ENCODE peak calls at places on chromosomes 12 and 14, in five cellular contexts. One of them, this sample, is unnamed.

GRCh38 chr14:104724407-104724980 is 465 bp downstream of the ADSS1 start:
- DNase-seq in HFFc6: no peak
- DNase-seq in activated B cell treated with CpG ODN at 0.5 μM for 24 hours: no peak
- DNase-seq in AG04449: no peak
- DNase-seq in tibial nerve: no peak
- DNase-seq in this sample: no peak

GRCh38 chr12:2582631-2583616 is 211.8 kb upstream of the FKBP4 start:
- DNase-seq in HFFc6: peak; percentile 23
- DNase-seq in activated B cell treated with CpG ODN at 0.5 μM for 24 hours: no peak
- DNase-seq in AG04449: no peak
- DNase-seq in tibial nerve: peak; percentile 40
- DNase-seq in this sample: no peak

GRCh38 chr12:116672842-116673516 is 64.9 kb downstream of the SPRING1 start:
- DNase-seq in HFFc6: no peak
- DNase-seq in activated B cell treated with CpG ODN at 0.5 μM for 24 hours: no peak
- DNase-seq in AG04449: no peak
- DNase-seq in tibial nerve: no peak
- DNase-seq in this sample: no peak

GRCh38 chr12:123363385-123363742 is 1.3 kb downstream of the SBNO1 start:
- DNase-seq in HFFc6: peak; percentile 23
- DNase-seq in activated B cell treated with CpG ODN at 0.5 μM for 24 hours: no peak
- DNase-seq in AG04449: no peak
- DNase-seq in tibial nerve: no peak
- DNase-seq in this sample: no peak

GRCh38 chr14:76919811-76920571 is 93.8 kb downstream of the LRRC74A start:
- DNase-seq in HFFc6: peak; percentile 40
- DNase-seq in activated B cell treated with CpG ODN at 0.5 μM for 24 hours: no peak
- DNase-seq in AG04449: no peak
- DNase-seq in tibial nerve: no peak
- DNase-seq in this sample: no peak

GRCh38 chr12:981176-981828 is 9.7 kb upstream of the ERC1 start:
- DNase-seq in HFFc6: no peak
- DNase-seq in activated B cell treated with CpG ODN at 0.5 μM for 24 hours: no peak
- DNase-seq in AG04449: no peak
- DNase-seq in tibial nerve: no peak
- DNase-seq in this sample: no peak

GRCh38 chr14:77543637-77544334 is 45.2 kb upstream of the ISM2 start:
- DNase-seq in HFFc6: no peak
- DNase-seq in activated B cell treated with CpG ODN at 0.5 μM for 24 hours: no peak
- DNase-seq in AG04449: no peak
- DNase-seq in tibial nerve: no peak
- DNase-seq in this sample: no peak

GRCh38 chr12:3727877-3728632 is 24.9 kb downstream of the CRACR2A start:
- DNase-seq in HFFc6: no peak
- DNase-seq in activated B cell treated with CpG ODN at 0.5 μM for 24 hours: no peak
- DNase-seq in AG04449: no peak
- DNase-seq in tibial nerve: no peak
- DNase-seq in this sample: no peak

GRCh38 chr14:53957739-53958138 is 1.1 kb upstream of the BMP4 start:
- DNase-seq in HFFc6: no peak
- DNase-seq in activated B cell treated with CpG ODN at 0.5 μM for 24 hours: no peak
- DNase-seq in AG04449: no peak
- DNase-seq in tibial nerve: no peak
- DNase-seq in this sample: no peak

GRCh38 chr12:76878045-76878898 is 547 bp downstream of the CSRP2 start:
- DNase-seq in HFFc6: no peak
- DNase-seq in activated B cell treated with CpG ODN at 0.5 μM for 24 hours: no peak
- DNase-seq in AG04449: no peak
- DNase-seq in tibial nerve: no peak
- DNase-seq in this sample: no peak

GRCh38 chr14:76908834-76909233 is 82.6 kb downstream of the LRRC74A start:
- DNase-seq in HFFc6: no peak
- DNase-seq in activated B cell treated with CpG ODN at 0.5 μM for 24 hours: peak; percentile 39
- DNase-seq in AG04449: no peak
- DNase-seq in tibial nerve: no peak
- DNase-seq in this sample: no peak

GRCh38 chr14:64792871-64793560 is 86.7 kb downstream of the SPTB start:
- DNase-seq in HFFc6: no peak
- DNase-seq in activated B cell treated with CpG ODN at 0.5 μM for 24 hours: no peak
- DNase-seq in AG04449: no peak
- DNase-seq in tibial nerve: no peak
- DNase-seq in this sample: no peak

GRCh38 chr12:104050436-104050835 is 449 bp upstream of the GLT8D2 start:
- DNase-seq in HFFc6: no peak
- DNase-seq in activated B cell treated with CpG ODN at 0.5 μM for 24 hours: no peak
- DNase-seq in AG04449: no peak
- DNase-seq in tibial nerve: no peak
- DNase-seq in this sample: no peak

This sample was measured in breast epithelium.